ENCODE peak calls at places on chromosomes 7 and 10, in six cellular contexts. S is dorsolateral prefrontal cortex, P is epithelial cell of proximal tubule, F is WTC11, E is WERI-Rb-1, C is endodermal cell. Z is an unnamed sample.

GRCh38 chr7:84637568-84638338 is 443.2 kb upstream of the SEMA3A start:
- DNase-seq in P (peak), E (no peak), S (no peak), F (peak), C (peak), Z (no peak)

GRCh38 chr10:2108496-2108895 is 371.2 kb upstream of the ADARB2 start:
- DNase-seq in P (no peak), F (no peak), E (no peak), S (no peak), C (no peak), Z (no peak)

GRCh38 chr7:2517004-2517403 is 2.6 kb upstream of the LFNG start:
- DNase-seq in S (no peak), E (no peak), P (peak), C (no peak), F (no peak), Z (no peak)

GRCh38 chr10:101308051-101308450 is 45.9 kb upstream of the BTRC start:
- DNase-seq in F (no peak), P (no peak), C (no peak), S (no peak), E (no peak), Z (no peak)

GRCh38 chr7:20282960-20283359 is 47.7 kb upstream of the ITGB8 start:
- DNase-seq in E (no peak), F (no peak), C (no peak), P (no peak), S (no peak), Z (no peak)

GRCh38 chr7:40880581-40880980 is 745.8 kb downstream of the SUGCT start:
- DNase-seq in P (peak), C (no peak), S (no peak), F (no peak), E (no peak), Z (no peak)

GRCh38 chr10:10394933-10395658 is 622.6 kb upstream of the CELF2 start:
- DNase-seq in C (no peak), P (no peak), E (no peak), S (no peak), F (no peak), Z (no peak)

GRCh38 chr10:7953447-7953846 is 101.0 kb upstream of the GATA3 start:
- DNase-seq in C (no peak), S (no peak), E (no peak), F (no peak), P (no peak), Z (no peak)

GRCh38 chr10:72612203-72612826 is 13.6 kb downstream of the MICU1 start:
- DNase-seq in F (no peak), C (no peak), S (no peak), E (peak), P (no peak), Z (no peak)

GRCh38 chr7:70588610-70589009 is 543.3 kb upstream of the GALNT17 start:
- DNase-seq in C (no peak), E (no peak), P (no peak), F (no peak), S (no peak), Z (no peak)

GRCh38 chr10:69963178-69963834 is 89.3 kb upstream of the MACROH2A2 start:
- DNase-seq in S (no peak), P (no peak), F (no peak), C (peak), E (no peak), Z (no peak)

GRCh38 chr10:90930070-90930837 is 9.4 kb upstream of the ANKRD1 start:
- DNase-seq in S (no peak), P (no peak), E (peak), F (no peak), C (peak), Z (no peak)

GRCh38 chr10:71598673-71599072 is 120.9 kb downstream of the C10orf105 start:
- DNase-seq in C (no peak), P (no peak), E (no peak), S (peak), F (no peak), Z (no peak)

GRCh38 chr10:71268247-71268691 is 50.8 kb upstream of the SLC29A3 start:
- DNase-seq in F (peak), C (peak), S (peak), E (peak), P (no peak), Z (peak)

GRCh38 chr7:101442426-101443070 is 79.9 kb downstream of the COL26A1 start:
- DNase-seq in P (peak), F (no peak), E (no peak), C (no peak), S (no peak), Z (no peak)

GRCh38 chr7:15885678-15886077 is 199.2 kb upstream of the MEOX2 start:
- DNase-seq in C (no peak), P (no peak), S (no peak), F (no peak), E (no peak), Z (no peak)

GRCh38 chr10:129901389-129902045 is 62.6 kb downstream of the EBF3 start:
- DNase-seq in F (peak), P (no peak), S (no peak), E (no peak), C (no peak), Z (no peak)

DNA sequence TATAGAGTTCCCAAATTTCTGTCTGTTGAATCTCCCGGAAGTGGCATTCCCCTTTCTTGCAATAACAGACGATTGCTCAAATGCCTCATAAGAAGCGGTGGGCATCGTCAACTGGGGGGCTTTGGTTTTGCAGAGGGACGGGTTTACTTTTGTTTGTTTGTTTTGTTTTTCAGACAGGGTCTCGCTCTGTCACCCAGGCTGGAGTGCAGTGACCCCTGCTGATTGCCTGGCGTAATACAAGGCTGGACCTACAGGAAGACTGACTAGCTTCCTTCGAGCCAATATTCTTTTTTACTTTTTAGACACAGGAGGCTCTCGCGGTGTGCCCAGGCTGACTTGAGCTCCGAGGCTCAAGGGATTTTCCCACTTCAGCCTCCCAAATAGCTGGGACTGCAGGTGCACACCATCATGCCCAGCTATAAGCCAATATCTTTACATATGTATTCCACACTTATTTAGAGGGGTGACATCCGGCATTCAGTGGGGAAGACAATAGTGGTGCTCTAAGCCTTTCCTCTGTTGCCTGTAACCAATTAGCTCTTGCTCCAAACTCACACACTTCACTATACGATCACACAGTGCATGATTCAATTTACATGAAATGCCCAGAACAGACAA is 58.1 kb downstream of the FHIP2A start:
- DNase-seq in S (peak), F (peak), P (no peak), E (peak), C (peak), Z (peak)
- TF ChIP-seq CTCF in S (peak), F (peak), P (peak), E (peak), C (peak), Z (peak)

GRCh38 chr7:49479936-49480544 is 293.4 kb upstream of the VWC2 start:
- DNase-seq in P (no peak), E (no peak), F (no peak), C (no peak), S (no peak), Z (no peak)

GRCh38 chr7:49488573-49488972 is 284.9 kb upstream of the VWC2 start:
- DNase-seq in P (no peak), S (no peak), F (no peak), E (no peak), C (peak), Z (no peak)

GRCh38 chr7:49486974-49487919 is 286.2 kb upstream of the VWC2 start:
- DNase-seq in E (no peak), P (no peak), F (no peak), S (no peak), C (no peak), Z (no peak)

GRCh38 chr7:49479421-49479820 is 294.0 kb upstream of the VWC2 start:
- DNase-seq in S (no peak), P (no peak), C (no peak), F (no peak), E (no peak), Z (no peak)

GRCh38 chr7:49483142-49483541 is 290.3 kb upstream of the VWC2 start:
- DNase-seq in F (peak), S (no peak), P (peak), E (peak), C (no peak), Z (no peak)
- TF ChIP-seq CTCF in F (no peak), S (no peak), P (peak), E (no peak), C (peak), Z (no peak)

GRCh38 chr10:42755591-42756093 is 27.0 kb upstream of the BMS1 start:
- DNase-seq in C (no peak), E (no peak), P (no peak), F (no peak), S (no peak), Z (no peak)

GRCh38 chr10:42753507-42754154 is 29.0 kb upstream of the BMS1 start:
- DNase-seq in F (no peak), E (no peak), P (no peak), S (no peak), C (no peak), Z (peak)

GRCh38 chr10:42755028-42755451 is 27.6 kb upstream of the BMS1 start:
- DNase-seq in E (no peak), P (no peak), C (peak), F (peak), S (no peak), Z (peak)

GRCh38 chr10:42753126-42753506 is 29.5 kb upstream of the BMS1 start:
- DNase-seq in P (no peak), F (peak), E (peak), C (peak), S (peak), Z (peak)

GRCh38 chr10:42754155-42755027 is 28.2 kb upstream of the BMS1 start:
- DNase-seq in F (peak), P (no peak), E (peak), S (no peak), C (peak), Z (peak)
- TF ChIP-seq CTCF in F (no peak), P (peak), E (peak), S (no peak), C (peak), Z (no peak)

DNA sequence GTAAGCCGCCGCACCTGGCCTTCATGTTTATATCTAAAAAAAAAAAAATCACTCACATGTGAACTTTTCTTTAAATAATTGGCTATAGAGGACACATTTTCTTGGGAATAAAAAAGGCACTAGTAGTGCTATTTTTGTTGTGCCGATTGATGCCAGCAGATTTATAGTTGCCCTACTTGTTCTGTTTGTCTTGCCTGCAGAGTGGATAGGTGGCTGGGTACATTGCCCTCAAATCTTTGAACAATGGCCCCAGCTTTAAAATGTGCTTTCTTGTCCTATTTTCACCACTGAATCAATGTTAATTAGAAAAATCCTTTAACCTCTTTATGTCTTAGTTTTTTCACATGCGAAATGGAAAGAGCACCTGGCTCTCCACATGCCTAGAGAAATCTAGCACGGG is 30.1 kb upstream of the ZNRF2 start:
- DNase-seq in F (no peak), S (no peak), C (no peak), P (no peak), E (no peak), Z (no peak)
- TF ChIP-seq CTCF in F (no peak), S (no peak), C (no peak), P (no peak), E (no peak), Z (no peak)

DNA sequence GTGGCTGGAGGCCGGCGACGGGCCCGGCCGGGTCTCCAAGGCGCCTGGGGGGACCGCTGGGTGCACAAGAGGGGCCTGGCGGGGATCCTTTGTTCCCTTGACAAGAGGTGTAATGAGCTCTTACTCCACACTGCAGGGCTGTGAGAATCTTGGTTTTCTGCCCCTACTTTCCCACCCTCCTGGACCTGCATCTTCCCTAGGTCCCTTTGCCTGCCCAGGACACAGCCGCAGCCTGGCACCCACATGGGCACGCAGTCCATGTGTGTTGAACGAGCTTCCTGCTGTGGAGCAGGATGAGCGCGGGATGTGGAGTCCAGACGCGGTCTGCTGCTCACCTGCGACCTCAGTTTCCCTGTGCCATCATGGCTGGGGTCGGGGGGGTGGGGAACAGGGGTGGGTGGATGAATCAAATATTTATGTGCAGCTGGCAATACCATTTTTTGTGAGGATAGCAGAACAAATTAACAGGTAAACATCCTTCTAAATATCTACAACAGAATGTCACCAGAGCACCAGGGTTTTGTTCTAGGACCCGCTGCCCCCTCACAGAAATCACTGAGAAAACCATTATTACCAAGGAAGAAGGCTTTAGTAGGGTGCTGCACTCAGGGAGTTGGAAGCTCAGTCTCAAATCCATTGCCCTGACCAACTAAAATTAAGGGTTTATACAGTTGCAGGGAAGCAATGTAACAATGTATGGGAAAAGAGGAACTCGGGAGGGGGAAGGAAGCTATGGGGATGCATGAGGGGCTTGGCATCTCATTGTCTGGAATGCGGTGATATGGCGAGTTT is 474 bp upstream of the NSMCE4A start:
- DNase-seq in S (no peak), C (no peak), F (no peak), E (no peak), P (no peak), Z (no peak)
- TF ChIP-seq CTCF in S (no peak), C (no peak), F (no peak), E (no peak), P (no peak), Z (no peak)

Z was measured in glutamatergic neuron.